ENCODE peak calls at places on chromosomes 5 and 9, in six cellular contexts. D, B, T, M, E and Q are unnamed samples.

GRCh38 chr9:80417211-80417773 is 845.5 kb downstream of the TLE4 start:
- DNase-seq in D (no peak), B (no peak), T (no peak), M (no peak), E (no peak), Q (no peak)

GRCh38 chr5:153618307-153618706 is 127.8 kb downstream of the GRIA1 start:
- DNase-seq in D (no peak), B (no peak), T (no peak), M (no peak), E (no peak), Q (no peak)

GRCh38 chr9:138100711-138101349 is 223.2 kb downstream of the CACNA1B start:
- DNase-seq in D (no peak), B (no peak), T (no peak), M (no peak), E (no peak), Q (no peak)

GRCh38 chr9:129704797-129705196 is 39.4 kb downstream of the PRRX2 start:
- DNase-seq in D (no peak), B (no peak), T (no peak), M (no peak), E (no peak), Q (no peak)

GRCh38 chr5:119879446-119879845 is 250.1 kb downstream of the FAM170A start:
- DNase-seq in D (no peak), B (no peak), T (no peak), M (no peak), E (no peak), Q (no peak)

GRCh38 chr9:6997330-6997729 is 239.6 kb downstream of the KDM4C start:
- DNase-seq in D (no peak), B (no peak), T (no peak), M (no peak), E (no peak), Q (no peak)

GRCh38 chr5:79754865-79755555 is 65.4 kb downstream of the CMYA5 start:
- DNase-seq in D (no peak), B (no peak), T (no peak), M (no peak), E (no peak), Q (no peak)

GRCh38 chr9:27353405-27354229 is 56.7 kb upstream of the EQTN start:
- DNase-seq in D (no peak), B (no peak), T (no peak), M (no peak), E (no peak), Q (no peak)

GRCh38 chr9:89542461-89543021 is 44.6 kb upstream of the SEMA4D start:
- DNase-seq in D (no peak), B (peak), T (no peak), M (no peak), E (no peak), Q (no peak)

GRCh38 chr5:68562308-68562707 is 346.8 kb downstream of the PIK3R1 start:
- DNase-seq in D (peak), B (peak), T (no peak), M (no peak), E (peak), Q (peak)

GRCh38 chr9:73515216-73515615 is 363.6 kb downstream of the ANXA1 start:
- DNase-seq in D (no peak), B (no peak), T (no peak), M (no peak), E (no peak), Q (no peak)

GRCh38 chr5:1254196-1254595 is 29.0 kb downstream of the SLC6A18 start:
- DNase-seq in D (no peak), B (no peak), T (peak), M (no peak), E (no peak), Q (no peak)

GRCh38 chr9:99491408-99492259 is 269.6 kb downstream of the SEC61B start:
- DNase-seq in D (peak), B (no peak), T (no peak), M (peak), E (no peak), Q (no peak)

GRCh38 chr9:130139251-130139650 is 33.0 kb upstream of the NCS1 start:
- DNase-seq in D (no peak), B (no peak), T (no peak), M (no peak), E (no peak), Q (no peak)

GRCh38 chr5:179230061-179230461 is 115.2 kb downstream of the ADAMTS2 start:
- DNase-seq in D (no peak), B (no peak), T (no peak), M (no peak), E (no peak), Q (no peak)

GRCh38 chr5:138702166-138702826 is 50.9 kb upstream of the CTNNA1 start:
- DNase-seq in D (peak), B (no peak), T (no peak), M (no peak), E (no peak), Q (no peak)

GRCh38 chr9:87518702-87519335 is 21.2 kb downstream of the DAPK1 start:
- DNase-seq in D (peak), B (no peak), T (no peak), M (no peak), E (peak), Q (peak)

GRCh38 chr9:87521834-87522233 is 24.2 kb downstream of the DAPK1 start:
- DNase-seq in D (no peak), B (no peak), T (no peak), M (no peak), E (no peak), Q (no peak)

GRCh38 chr9:87517732-87518131 is 20.1 kb downstream of the DAPK1 start:
- DNase-seq in D (no peak), B (no peak), T (no peak), M (no peak), E (no peak), Q (no peak)

GRCh38 chr9:87520172-87520683 is 22.6 kb downstream of the DAPK1 start:
- DNase-seq in D (no peak), B (no peak), T (no peak), M (no peak), E (no peak), Q (no peak)

GRCh38 chr9:87519415-87519989 is 21.8 kb downstream of the DAPK1 start:
- DNase-seq in D (no peak), B (no peak), T (no peak), M (no peak), E (no peak), Q (no peak)
- H3K4me3 ChIP-seq in D (no peak), B (no peak), T (no peak), M (no peak), E (no peak), Q (no peak)

GRCh38 chr5:31531543-31531887 is 378 bp downstream of the DROSHA start:
- DNase-seq in D (peak), B (peak), T (no peak), M (no peak), E (no peak), Q (peak)

GRCh38 chr5:31530541-31531265 is 1.2 kb downstream of the DROSHA start:
- DNase-seq in D (peak), B (peak), T (no peak), M (no peak), E (no peak), Q (no peak)

GRCh38 chr5:31534527-31535046 is 2.5 kb downstream of the C5orf22 start:
- DNase-seq in D (no peak), B (no peak), T (no peak), M (no peak), E (no peak), Q (no peak)

GRCh38 chr5:31536873-31537272 is 4.8 kb downstream of the C5orf22 start:
- DNase-seq in D (no peak), B (no peak), T (no peak), M (no peak), E (no peak), Q (no peak)

DNA sequence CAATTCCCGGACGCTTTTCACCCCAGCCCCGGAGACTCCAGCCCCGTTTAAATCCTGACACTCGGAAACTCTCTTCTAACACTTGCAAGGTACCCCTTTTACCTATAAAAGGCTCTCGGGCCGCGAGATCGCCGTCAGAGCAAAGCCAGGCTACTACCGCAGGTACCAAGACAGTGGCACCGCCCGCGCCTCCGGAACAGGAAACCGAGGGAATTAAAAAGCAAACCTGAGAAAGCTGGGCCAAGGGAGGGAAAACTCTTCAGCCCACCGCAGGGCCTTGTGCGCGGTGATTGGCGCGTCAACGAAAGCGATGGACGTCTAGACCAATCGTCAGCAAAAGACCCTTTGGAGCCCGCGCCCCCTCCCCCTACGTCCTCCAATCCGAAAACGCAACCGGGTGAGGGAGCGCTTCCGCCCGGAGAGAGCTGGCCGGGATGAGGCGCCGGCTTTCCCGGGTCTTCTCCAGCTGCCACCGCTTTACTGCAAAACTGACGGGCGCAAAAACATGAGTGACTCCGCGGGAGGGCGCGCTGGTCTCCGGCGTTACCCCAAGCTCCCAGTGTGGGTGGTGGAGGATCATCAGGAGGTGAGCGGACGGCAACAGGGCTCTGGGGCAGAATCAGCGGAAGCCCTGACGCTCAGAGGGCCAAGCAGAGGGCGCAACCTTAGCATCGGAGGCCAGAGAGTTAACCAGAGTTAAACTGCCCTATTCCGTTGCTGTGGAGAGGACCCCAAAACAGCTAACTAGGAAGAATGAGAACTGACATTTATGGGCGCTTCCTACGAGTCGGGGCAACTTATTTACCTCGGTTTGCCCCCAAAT is at the start of the genes C5orf22 and DROSHA:
- DNase-seq in D (peak), B (peak), T (peak), M (peak), E (peak), Q (peak)
- TF ChIP-seq CTCF in D (peak), B (no peak), T (no peak), M (no peak), E (no peak), Q (no peak)

DNA sequence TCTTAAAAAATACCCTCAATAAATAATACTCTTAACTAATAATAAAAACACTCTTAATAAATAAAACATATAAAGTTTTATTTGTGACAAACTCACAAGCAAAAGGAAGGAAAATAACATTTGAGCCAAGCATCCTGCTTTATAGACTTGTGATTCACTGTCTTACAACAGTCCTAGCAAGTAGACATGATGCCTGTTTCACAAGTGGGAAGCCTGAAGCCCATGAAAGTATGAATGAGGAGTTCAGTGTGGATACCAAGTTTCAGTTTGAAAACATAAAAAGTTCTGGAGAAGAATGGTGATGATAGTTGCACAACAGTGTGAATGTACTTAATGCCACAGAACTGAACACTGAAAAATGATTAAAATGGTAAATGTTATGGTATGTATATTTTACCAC is 10.9 kb downstream of the HABP4 start:
- DNase-seq in D (peak), B (no peak), T (no peak), M (peak), E (no peak), Q (peak)
- H3K4me3 ChIP-seq in D (no peak), B (no peak), T (no peak), M (peak), E (no peak), Q (no peak)

GRCh38 chr5:14050821-14051220 is 92.3 kb upstream of the TRIO start:
- DNase-seq in D (peak), B (no peak), T (no peak), M (no peak), E (no peak), Q (no peak)

GRCh38 chr5:14054111-14054854 is 88.9 kb upstream of the TRIO start:
- DNase-seq in D (no peak), B (no peak), T (no peak), M (no peak), E (no peak), Q (no peak)

GRCh38 chr5:14048434-14048833 is 94.7 kb upstream of the TRIO start:
- DNase-seq in D (no peak), B (no peak), T (no peak), M (no peak), E (no peak), Q (no peak)
- TF ChIP-seq CTCF in D (no peak), B (no peak), T (no peak), M (no peak), E (no peak), Q (no peak)

GRCh38 chr9:134983094-134983493 is 65.4 kb upstream of the FCN1 start:
- DNase-seq in D (no peak), B (no peak), T (no peak), M (no peak), E (no peak), Q (peak)

GRCh38 chr9:134980516-134980915 is 62.8 kb upstream of the FCN1 start:
- DNase-seq in D (no peak), B (no peak), T (no peak), M (no peak), E (no peak), Q (no peak)

GRCh38 chr9:134982311-134982710 is 64.6 kb upstream of the FCN1 start:
- DNase-seq in D (no peak), B (no peak), T (no peak), M (no peak), E (no peak), Q (no peak)

GRCh38 chr9:134981829-134982228 is 64.1 kb upstream of the FCN1 start:
- DNase-seq in D (no peak), B (no peak), T (no peak), M (no peak), E (no peak), Q (no peak)

DNA sequence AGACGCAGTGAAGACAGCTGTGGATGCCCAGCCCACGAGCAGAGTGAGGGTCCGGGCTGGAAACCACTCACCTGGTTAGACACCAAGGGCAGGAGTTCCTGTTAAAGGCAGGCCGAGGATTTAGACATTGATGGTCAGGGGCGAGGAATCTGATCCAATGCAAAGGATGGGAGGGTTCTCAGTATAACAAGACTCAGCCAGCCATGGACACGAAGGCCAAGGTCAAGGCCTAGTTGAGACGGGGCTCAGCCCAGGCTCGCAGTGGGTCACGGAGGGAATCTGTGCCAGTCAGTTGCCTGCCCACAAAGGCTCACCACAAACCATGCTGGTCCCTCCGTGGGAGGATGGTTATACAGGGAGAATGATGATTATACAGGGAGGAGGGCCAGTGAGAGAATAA is 63.3 kb upstream of the FCN1 start:
- DNase-seq in D (no peak), B (no peak), T (no peak), M (no peak), E (no peak), Q (no peak)
- H3K4me3 ChIP-seq in D (no peak), B (no peak), T (no peak), M (no peak), E (no peak), Q (no peak)

GRCh38 chr5:10600629-10601245 is 36.9 kb downstream of the ANKRD33B start:
- DNase-seq in D (no peak), B (peak), T (no peak), M (no peak), E (no peak), Q (no peak)
- TF ChIP-seq CTCF in D (no peak), B (no peak), T (no peak), M (no peak), E (no peak), Q (no peak)

GRCh38 chr5:98775962-98776687 is 2.7 kb downstream of the RGMB start:
- DNase-seq in D (peak), B (peak), T (no peak), M (peak), E (no peak), Q (peak)
- H3K4me3 ChIP-seq in D (peak), B (peak), T (no peak), M (peak), E (no peak), Q (peak)